ENCODE peak calls at places on chromosomes 3 and 15, in nine cellular contexts. V is pancreas, K is body of pancreas, Y is IMR-90, H is SK-N-SH, U is lung, O is heart right ventricle, B is left ventricle myocardium inferior, R is transverse colon. M is an unnamed sample.

GRCh38 chr3:160665231-160665630 is 11.7 kb upstream of the ARL14 start:
- DNase-seq in H (no peak), V (no peak), O (no peak), K (no peak), Y (no peak), R (no peak), B (no peak), U (no peak), M (no peak)

GRCh38 chr15:97443101-97443500 is 517.4 kb upstream of the ARRDC4 start:
- DNase-seq in O (no peak), Y (no peak), B (no peak), V (no peak), U (no peak), K (no peak), H (no peak), R (no peak), M (no peak)

GRCh38 chr3:170507063-170507462 is 78.8 kb downstream of the SLC7A14 start:
- DNase-seq in K (no peak), R (no peak), V (no peak), O (no peak), U (no peak), Y (no peak), H (no peak), B (no peak), M (no peak)

GRCh38 chr3:77362936-77363335 is 323.0 kb downstream of the ROBO2 start:
- DNase-seq in B (no peak), R (no peak), V (no peak), K (no peak), Y (no peak), O (no peak), U (no peak), H (no peak), M (no peak)

GRCh38 chr3:113136071-113136470 is 75.3 kb upstream of the BOC start:
- DNase-seq in O (no peak), Y (peak; percentile 27), H (no peak), R (no peak), K (no peak), U (no peak), B (no peak), V (no peak), M (no peak)

GRCh38 chr3:103077910-103078309 is 643.1 kb downstream of the ZPLD1 start:
- DNase-seq in R (no peak), O (no peak), H (no peak), U (no peak), Y (no peak), V (no peak), B (no peak), K (no peak), M (no peak)

GRCh38 chr15:77430213-77430612 is 9.5 kb downstream of the HMG20A start:
- DNase-seq in B (no peak), V (no peak), O (no peak), H (no peak), K (no peak), Y (no peak), R (no peak), U (no peak), M (no peak)

GRCh38 chr15:96578393-96578792 is 247.9 kb downstream of the NR2F2 start:
- DNase-seq in Y (no peak), B (no peak), O (no peak), R (no peak), U (no peak), H (peak; percentile 58), V (no peak), K (no peak), M (no peak)

GRCh38 chr3:27666708-27667107 is 55.4 kb downstream of the EOMES start:
- DNase-seq in H (peak; percentile 72), K (peak; percentile 37), Y (peak; percentile 80), R (peak; percentile 49), U (peak; percentile 47), V (peak; percentile 55), B (peak; percentile 56), O (peak; percentile 47), M (peak; percentile 89)

GRCh38 chr3:99128740-99129505 is 227.4 kb upstream of the DCBLD2 start:
- DNase-seq in U (no peak), B (no peak), Y (peak; percentile 97), O (no peak), V (no peak), R (no peak), K (no peak), H (no peak), M (no peak)

GRCh38 chr3:30680789-30681188 is 74.4 kb downstream of the TGFBR2 start:
- DNase-seq in Y (no peak), O (peak; percentile 42), H (peak; percentile 10), R (no peak), U (no peak), K (no peak), V (no peak), B (peak; percentile 40), M (no peak)
- H3K4me1 ChIP-seq in Y (peaks cover 19% of the 10 kb centered on the region), O (peaks cover 17% of the 10 kb centered on the region), H (peaks cover 19% of the 10 kb centered on the region), R (peaks cover 27% of the 10 kb centered on the region), U (peaks cover 21% of the 10 kb centered on the region), K (peaks cover 20% of the 10 kb centered on the region), V (no peaks in the 10 kb centered on the region), B (peaks cover 100% of the 10 kb centered on the region), M (peaks cover 27% of the 10 kb centered on the region)

DNA sequence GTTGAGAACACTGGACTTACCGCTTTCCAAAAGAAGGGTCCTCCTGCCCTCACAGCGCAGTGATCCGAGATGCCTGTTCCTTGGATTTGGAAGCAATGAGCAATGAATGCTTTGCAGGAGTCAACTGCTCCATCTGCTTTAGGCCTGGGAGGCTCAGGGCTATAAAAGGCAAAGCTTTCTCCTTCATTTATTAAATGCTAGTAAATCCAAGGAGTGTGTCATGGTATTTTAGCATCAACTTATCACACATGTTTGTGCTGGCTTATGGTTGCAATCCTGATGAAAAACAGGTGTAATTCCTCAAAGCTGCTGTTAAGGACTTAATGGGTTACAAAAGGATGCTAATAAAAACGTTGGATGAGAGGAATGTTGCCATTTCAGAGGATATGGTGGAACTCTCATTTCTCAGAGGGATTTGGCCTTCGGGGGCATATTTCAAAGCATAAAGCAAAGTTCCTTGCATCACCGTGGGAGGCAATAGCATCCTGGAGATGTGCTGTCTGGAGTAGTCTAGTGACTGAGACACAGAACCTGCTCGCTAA is 158.5 kb upstream of the TPM1 start:
- DNase-seq in K (no peak), O (no peak), R (no peak), U (no peak), B (no peak), V (no peak), H (no peak), Y (peak; percentile 70), M (no peak)
- TF ChIP-seq CTCF in K (no peak), O (no peak), R (no peak), U (no peak), B (no peak), V (no peak), H (no peak), Y (no peak), M (no peak)

DNA sequence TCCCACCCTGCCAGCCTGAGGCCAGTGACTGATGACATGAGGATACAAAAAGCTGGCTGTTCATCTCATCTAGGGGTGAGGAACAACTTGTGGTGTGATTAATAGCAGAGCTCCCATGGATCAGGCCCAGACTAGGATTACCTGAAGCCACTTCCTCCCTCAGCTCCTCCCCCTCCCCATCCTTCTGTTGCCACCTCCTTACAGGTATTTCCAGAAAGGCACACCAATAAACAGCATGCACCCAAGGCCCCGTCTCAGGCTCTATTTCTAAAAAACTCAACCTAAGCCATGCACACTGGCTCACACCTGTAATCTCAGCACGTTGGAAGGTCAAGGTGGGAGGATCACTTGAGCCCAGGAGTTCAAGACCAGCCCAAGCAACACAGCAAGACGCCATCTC is 54.1 kb downstream of the SRGAP3 start:
- DNase-seq in O (no peak), U (no peak), R (no peak), H (no peak), V (no peak), K (no peak), Y (no peak), B (no peak), M (no peak)
- H3K27ac ChIP-seq in O (no peak overlapping the region), U (no peak overlapping the region), R (no peak overlapping the region), H (no peak overlapping the region), V (no peak overlapping the region), K (no peak overlapping the region), Y (no peak overlapping the region), B (no peak overlapping the region), M (no peak overlapping the region)

GRCh38 chr3:141126661-141127343 is 75.7 kb downstream of the SPSB4 start:
- DNase-seq in O (no peak), U (peak; percentile 22), K (no peak), Y (no peak), H (no peak), R (no peak), V (no peak), B (no peak), M (no peak)

GRCh38 chr3:141127344-141128125 is 76.4 kb downstream of the SPSB4 start:
- DNase-seq in U (no peak), K (peak; percentile 76), B (no peak), O (no peak), R (no peak), Y (no peak), H (peak; percentile 74), V (peak; percentile 61), M (no peak)

GRCh38 chr3:141128126-141128777 is 77.1 kb downstream of the SPSB4 start:
- DNase-seq in B (no peak), K (no peak), O (no peak), R (no peak), V (no peak), Y (no peak), H (no peak), U (no peak), M (no peak)

GRCh38 chr3:141125351-141125750 is 74.2 kb downstream of the SPSB4 start:
- DNase-seq in B (no peak), H (no peak), Y (no peak), U (no peak), K (no peak), O (no peak), R (no peak), V (no peak), M (no peak)

GRCh38 chr3:141129049-141130038 is 78.2 kb downstream of the SPSB4 start:
- DNase-seq in R (no peak), U (no peak), Y (no peak), O (no peak), B (no peak), V (no peak), H (no peak), K (no peak), M (no peak)
- H3K4me1 ChIP-seq in R (no peaks in the 10 kb centered on the region), U (no peaks in the 10 kb centered on the region), Y (no peaks in the 10 kb centered on the region), O (no peaks in the 10 kb centered on the region), B (peaks cover 16% of the 10 kb centered on the region), V (peaks cover 9% of the 10 kb centered on the region), H (peaks cover 18% of the 10 kb centered on the region), K (peaks cover 21% of the 10 kb centered on the region), M (no peaks in the 10 kb centered on the region)

DNA sequence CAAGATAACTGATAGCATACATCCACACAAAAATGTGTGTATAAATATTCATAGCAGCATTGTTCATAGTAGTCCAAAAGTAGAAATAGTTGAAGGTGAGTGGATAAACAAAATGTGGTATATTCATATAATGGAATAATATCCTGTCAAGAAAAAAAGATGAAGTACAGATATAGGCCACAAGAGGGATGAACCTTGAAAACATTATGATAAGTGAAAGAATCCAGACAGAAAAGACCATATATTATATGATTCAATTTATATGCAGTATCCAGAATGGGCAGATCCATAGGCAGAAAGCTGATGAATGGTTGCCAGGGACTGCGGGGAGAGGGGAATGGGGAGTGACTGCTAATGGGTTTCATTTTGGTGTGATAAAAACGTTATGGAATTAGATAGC is 54.3 kb upstream of the TNIK start:
- DNase-seq in O (no peak), R (no peak), Y (no peak), K (no peak), V (no peak), B (no peak), H (no peak), U (no peak), M (no peak)
- TF ChIP-seq CTCF in O (no peak), R (no peak), Y (peak; percentile 16), K (no peak), V (no peak), B (no peak), H (peak; percentile 43), U (no peak), M (no peak)